ENCODE peak calls at places on chromosome 12, in ten cellular contexts. K, I, F, H, Y, J, N, W, M and Z are unnamed samples.

GRCh38 chr12:82438356-82438755 is 80.0 kb downstream of the METTL25 start:
- DNase-seq in K (no peak), I (no peak), F (no peak), H (no peak), Y (no peak), J (no peak), N (no peak), W (no peak), M (no peak), Z (no peak)

GRCh38 chr12:120468271-120468845 is 1.2 kb downstream of the SRSF9 start:
- DNase-seq in K (peak), I (peak), F (peak), H (no peak), Y (peak), J (no peak), N (peak), W (no peak), M (no peak), Z (no peak)

GRCh38 chr12:91349451-91349850 is 166.8 kb upstream of the DCN start:
- DNase-seq in K (no peak), I (no peak), F (peak), H (no peak), Y (no peak), J (no peak), N (no peak), W (no peak), M (no peak), Z (no peak)

GRCh38 chr12:92400006-92400405 is 254.4 kb upstream of the BTG1 start:
- DNase-seq in K (no peak), I (no peak), F (no peak), H (no peak), Y (no peak), J (no peak), N (no peak), W (no peak), M (no peak), Z (peak)

GRCh38 chr12:6471992-6472366 is 1.5 kb upstream of the VAMP1 start:
- DNase-seq in K (no peak), I (no peak), F (no peak), H (no peak), Y (no peak), J (no peak), N (no peak), W (no peak), M (no peak), Z (no peak)

GRCh38 chr12:16112626-16113560 is 164.6 kb downstream of the SLC15A5 start:
- DNase-seq in K (no peak), I (no peak), F (no peak), H (no peak), Y (no peak), J (no peak), N (no peak), W (peak), M (no peak), Z (no peak)

GRCh38 chr12:95328708-95329107 is 111.1 kb downstream of the VEZT start:
- DNase-seq in K (no peak), I (no peak), F (no peak), H (no peak), Y (no peak), J (no peak), N (no peak), W (no peak), M (no peak), Z (no peak)

GRCh38 chr12:109920266-109920780 is 20.2 kb downstream of the TCHP start:
- DNase-seq in K (no peak), I (peak), F (no peak), H (no peak), Y (no peak), J (no peak), N (no peak), W (no peak), M (no peak), Z (no peak)

GRCh38 chr12:92030618-92031017 is 115.0 kb downstream of the BTG1 start:
- DNase-seq in K (no peak), I (peak), F (peak), H (no peak), Y (peak), J (no peak), N (peak), W (no peak), M (peak), Z (no peak)

GRCh38 chr12:106519587-106519986 is 63.2 kb upstream of the RFX4 start:
- DNase-seq in K (no peak), I (no peak), F (peak), H (no peak), Y (no peak), J (no peak), N (no peak), W (no peak), M (no peak), Z (peak)

GRCh38 chr12:4216542-4216927 is 57.0 kb upstream of the CCND2 start:
- DNase-seq in K (no peak), I (no peak), F (no peak), H (no peak), Y (no peak), J (no peak), N (no peak), W (no peak), M (no peak), Z (peak)

GRCh38 chr12:116376354-116377193 is 99.1 kb upstream of the MED13L start:
- DNase-seq in K (no peak), I (no peak), F (peak), H (no peak), Y (no peak), J (no peak), N (no peak), W (no peak), M (peak), Z (no peak)

DNA sequence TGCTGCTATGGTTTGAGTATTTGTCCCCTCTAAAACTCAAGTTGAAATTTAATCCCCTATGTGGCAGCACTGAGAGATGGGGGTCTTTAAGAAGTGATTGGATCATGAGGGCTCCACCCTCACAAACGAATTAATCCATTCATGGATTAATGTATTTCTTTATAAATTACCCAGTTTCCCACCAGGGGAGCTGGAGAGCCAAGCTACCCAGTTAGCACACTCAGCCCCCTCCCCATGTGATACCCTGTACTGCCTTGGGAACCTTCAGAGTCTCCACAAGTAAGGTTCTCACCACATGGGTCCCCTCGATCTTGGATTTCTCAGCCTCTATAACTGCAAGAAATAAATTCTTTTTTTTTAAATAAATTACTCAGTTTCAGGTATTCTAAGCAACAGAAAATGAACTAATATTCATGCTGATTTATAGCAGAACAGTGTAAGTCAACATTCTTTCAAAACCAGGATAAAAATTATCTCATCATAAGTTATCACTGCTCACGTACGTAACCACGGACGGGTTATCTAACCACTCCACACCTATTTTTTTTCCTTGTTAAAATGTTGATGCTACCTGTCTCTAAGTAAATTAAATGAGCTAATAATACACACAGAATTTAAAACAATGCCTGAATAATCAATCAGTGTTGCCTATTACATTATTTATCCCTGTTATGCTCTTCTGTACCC is 3.6 kb downstream of the NAP1L1 start:
- DNase-seq in K (peak), I (no peak), F (no peak), H (no peak), Y (no peak), J (no peak), N (no peak), W (no peak), M (no peak), Z (no peak)
- TF ChIP-seq CTCF in K (peak), I (no peak), F (peak), H (no peak), Y (no peak), J (no peak), N (no peak), W (peak), M (peak), Z (no peak)

GRCh38 chr12:123077298-123078113 is 73.4 kb downstream of the PITPNM2 start:
- DNase-seq in K (no peak), I (no peak), F (no peak), H (no peak), Y (no peak), J (no peak), N (no peak), W (no peak), M (no peak), Z (no peak)
- H3K27ac ChIP-seq in K (no peak), I (peak), F (no peak), H (peak), Y (no peak), J (no peak), N (no peak), W (peak), M (no peak), Z (no peak)

DNA sequence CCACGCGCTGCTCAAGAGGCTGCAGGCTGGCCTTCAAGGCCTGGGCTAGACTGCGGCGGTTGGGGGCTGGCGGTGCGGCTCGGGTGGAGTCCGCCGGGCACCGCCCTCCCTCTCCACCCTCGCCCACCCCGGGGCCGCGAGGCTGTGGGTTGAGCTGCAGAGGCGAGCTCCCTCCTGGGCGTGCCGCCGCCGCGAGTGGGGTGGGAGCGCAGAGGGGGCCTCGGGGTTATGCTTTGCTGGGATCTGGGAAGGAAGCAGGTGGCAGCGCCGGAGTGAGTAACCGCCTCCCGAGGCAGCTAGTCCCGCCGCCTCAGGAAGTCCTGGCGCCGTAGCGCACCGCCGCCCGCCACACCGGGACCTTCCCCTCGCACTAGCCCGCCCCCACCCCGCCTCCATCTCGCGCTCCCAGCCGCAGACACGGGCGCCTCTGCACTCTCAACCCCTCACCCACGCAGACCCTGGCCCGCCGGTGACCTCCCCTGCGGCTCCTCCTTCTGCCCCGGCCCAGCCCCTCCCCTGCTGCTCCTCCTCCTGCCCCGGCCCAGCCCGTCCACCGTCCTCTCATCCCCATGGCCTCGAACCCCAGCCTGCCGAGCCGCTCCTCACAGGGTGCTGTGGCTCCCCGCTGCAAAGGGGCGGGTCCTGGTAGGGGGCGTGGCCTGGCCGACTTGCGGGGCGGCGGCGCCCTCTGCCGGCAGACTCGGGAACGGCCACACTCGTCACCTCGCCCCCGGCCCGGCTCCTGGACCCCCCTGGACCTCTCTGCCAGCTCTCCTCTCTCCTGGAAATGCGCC is 16.6 kb downstream of the TAMALIN start:
- DNase-seq in K (peak), I (peak), F (peak), H (no peak), Y (peak), J (peak), N (peak), W (peak), M (peak), Z (no peak)
- TF ChIP-seq POLR2A in K (no peak), I (no peak), F (no peak), H (no peak), Y (no peak), J (no peak), N (no peak), W (no peak), M (peak), Z (no peak)

DNA sequence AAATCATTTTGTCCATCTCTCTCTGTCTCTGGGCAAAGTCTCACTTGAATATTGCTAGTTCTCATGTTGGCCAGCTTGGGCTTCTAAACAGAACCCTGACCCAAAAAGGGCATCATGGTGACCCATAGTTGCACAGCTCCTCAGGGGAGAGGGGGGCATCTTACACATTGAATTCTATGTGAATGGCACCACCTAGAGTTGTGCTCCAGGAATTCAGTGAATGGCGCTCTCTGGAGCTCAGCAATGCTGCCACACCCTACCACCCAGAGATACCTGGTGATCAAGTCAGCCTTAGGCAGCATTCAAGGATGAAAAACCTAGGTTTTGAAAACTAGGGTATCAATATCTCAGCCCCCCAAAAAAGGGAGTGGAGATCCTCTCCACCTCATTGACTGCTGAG is 50.6 kb downstream of the SMUG1 start:
- DNase-seq in K (no peak), I (no peak), F (no peak), H (no peak), Y (no peak), J (no peak), N (no peak), W (no peak), M (no peak), Z (no peak)
- TF ChIP-seq CTCF in K (peak), I (no peak), F (no peak), H (no peak), Y (no peak), J (no peak), N (no peak), W (no peak), M (no peak), Z (no peak)

GRCh38 chr12:55642275-55643068 is 5.8 kb downstream of the OR10P1 start:
- DNase-seq in K (no peak), I (no peak), F (no peak), H (no peak), Y (no peak), J (no peak), N (no peak), W (no peak), M (no peak), Z (no peak)

GRCh38 chr12:55651314-55651703 is 14.6 kb downstream of the OR10P1 start:
- DNase-seq in K (no peak), I (no peak), F (no peak), H (no peak), Y (no peak), J (no peak), N (no peak), W (no peak), M (no peak), Z (no peak)

GRCh38 chr12:55641595-55641994 is 4.9 kb downstream of the OR10P1 start:
- DNase-seq in K (no peak), I (no peak), F (no peak), H (no peak), Y (no peak), J (no peak), N (no peak), W (no peak), M (no peak), Z (no peak)

GRCh38 chr12:55652352-55652751 is 15.7 kb downstream of the OR10P1 start:
- DNase-seq in K (no peak), I (no peak), F (no peak), H (no peak), Y (no peak), J (no peak), N (no peak), W (no peak), M (no peak), Z (no peak)

GRCh38 chr12:55647027-55647426 is 10.3 kb downstream of the OR10P1 start:
- DNase-seq in K (no peak), I (no peak), F (no peak), H (no peak), Y (no peak), J (no peak), N (no peak), W (no peak), M (no peak), Z (no peak)
- H3K27ac ChIP-seq in K (no peak), I (peak), F (no peak), H (no peak), Y (peak), J (no peak), N (peak), W (peak), M (no peak), Z (peak)

GRCh38 chr12:75511116-75512048 is at the start of gene KRR1:
- DNase-seq in K (peak), I (peak), F (peak), H (no peak), Y (peak), J (peak), N (peak), W (peak), M (peak), Z (peak)
- TF ChIP-seq POLR2A in K (peak), I (no peak), F (peak), H (no peak), Y (peak), J (no peak), N (no peak), W (no peak), M (peak), Z (no peak)